ENCODE peak calls at places on chromosomes 16 and 17, in four cellular contexts. G is WTC11, J is K562, B is HepG2. V is an unnamed sample.
A peak's percentile ranks its signal among the peaks of the same experiment; 100 is the strongest.

GRCh38 chr17:70859829-70860228 is 690.5 kb downstream of the KCNJ2 start:
- DNase-seq in G (no peak), J (no peak), B (no peak), V (no peak)

GRCh38 chr17:27451906-27452305 is 4.3 kb upstream of the KSR1 start:
- DNase-seq in G (no peak), J (no peak), B (no peak), V (no peak)

GRCh38 chr16:89407925-89408300 is 82.4 kb downstream of the ANKRD11 start:
- DNase-seq in G (no peak), J (no peak), B (no peak), V (no peak)

GRCh38 chr17:7042507-7043194 is 1.2 kb downstream of the SLC16A11 start:
- DNase-seq in G (peak; percentile 52), J (no peak), B (no peak), V (no peak)

GRCh38 chr17:60527701-60528100 is 1.7 kb upstream of the APPBP2 start:
- DNase-seq in G (no peak), J (no peak), B (no peak), V (no peak)

GRCh38 chr16:79211581-79211980 is 389.0 kb downstream of the MAF start:
- DNase-seq in G (no peak), J (no peak), B (no peak), V (no peak)

GRCh38 chr17:49564638-49565037 is 11.0 kb upstream of the NXPH3 start:
- DNase-seq in G (no peak), J (no peak), B (no peak), V (no peak)

GRCh38 chr17:40373999-40374398 is 9.5 kb upstream of the GJD3 start:
- DNase-seq in G (no peak), J (no peak), B (no peak), V (no peak)

GRCh38 chr16:65319621-65320231 is 197.9 kb upstream of the CDH11 start:
- DNase-seq in G (no peak), J (no peak), B (no peak), V (no peak)

GRCh38 chr16:12126091-12126806 is 149.7 kb downstream of the SNX29 start:
- DNase-seq in G (no peak), J (no peak), B (no peak), V (no peak)

GRCh38 chr17:58147930-58148434 is at the start of gene OR4D1:
- DNase-seq in G (no peak), J (no peak), B (no peak), V (no peak)

GRCh38 chr17:51537996-51538550 is 277.7 kb downstream of the UTP18 start:
- DNase-seq in G (no peak), J (no peak), B (no peak), V (no peak)

GRCh38 chr17:59825533-59826316 is 67.0 kb downstream of the TUBD1 start:
- DNase-seq in G (no peak), J (no peak), B (no peak), V (no peak)

GRCh38 chr16:79721186-79721745 is 120.7 kb upstream of the MAF start:
- DNase-seq in G (no peak), J (no peak), B (no peak), V (no peak)

GRCh38 chr17:74598346-74599022 is 6.4 kb upstream of the CD300LD start:
- DNase-seq in G (no peak), J (no peak), B (no peak), V (no peak)

GRCh38 chr17:11948791-11949190 is 48.5 kb downstream of the ZNF18 start:
- DNase-seq in G (no peak), J (no peak), B (no peak), V (no peak)

GRCh38 chr16:11032000-11032921 is 87.9 kb downstream of the CLEC16A start:
- DNase-seq in G (no peak), J (no peak), B (no peak), V (no peak)

GRCh38 chr17:17468217-17469010 is 8.4 kb upstream of the MED9 start:
- DNase-seq in G (no peak), J (no peak), B (no peak), V (no peak)

GRCh38 chr16:25063865-25064264 is 47.7 kb upstream of the LCMT1 start:
- DNase-seq in G (no peak), J (peak; percentile 68), B (peak; percentile 76), V (no peak)

GRCh38 chr16:2250652-2251280 is 621 bp downstream of the ECI1 start:
- DNase-seq in G (no peak), J (no peak), B (no peak), V (no peak)

GRCh38 chr17:29561541-29562517 is 5.0 kb downstream of the ABHD15 start:
- DNase-seq in G (peak; percentile 8), J (no peak), B (no peak), V (no peak)

GRCh38 chr17:17304521-17304985 is 1.4 kb downstream of the NT5M start:
- DNase-seq in G (no peak), J (no peak), B (no peak), V (no peak)

GRCh38 chr17:75130632-75131277 is 787 bp downstream of the NT5C start:
- DNase-seq in G (peak; percentile 75), J (peak; percentile 67), B (peak; percentile 68), V (peak; percentile 72)

GRCh38 chr16:84362410-84362809 is 5.9 kb upstream of the ATP2C2 start:
- DNase-seq in G (no peak), J (no peak), B (no peak), V (no peak)

GRCh38 chr16:19085679-19086200 is 18.3 kb downstream of the COQ7 start:
- DNase-seq in G (no peak), J (peak; percentile 66), B (no peak), V (no peak)

GRCh38 chr17:74243013-74243755 is 29.8 kb downstream of the TTYH2 start:
- DNase-seq in G (no peak), J (no peak), B (no peak), V (no peak)

GRCh38 chr17:66459811-66460270 is 157.4 kb downstream of the PRKCA start:
- DNase-seq in G (no peak), J (no peak), B (peak; percentile 95), V (no peak)

GRCh38 chr17:39813631-39814030 is 50.5 kb downstream of the IKZF3 start:
- DNase-seq in G (no peak), J (no peak), B (no peak), V (no peak)

GRCh38 chr17:76481091-76481655 is 13.8 kb downstream of the AANAT start:
- DNase-seq in G (no peak), J (no peak), B (no peak), V (no peak)

GRCh38 chr17:50476545-50477315 is 1.9 kb upstream of the RSAD1 start:
- DNase-seq in G (no peak), J (no peak), B (peak; percentile 58), V (no peak)

GRCh38 chr17:21161498-21162393 is 35.0 kb downstream of the DHRS7B start:
- DNase-seq in G (no peak), J (no peak), B (peak; percentile 42), V (no peak)

GRCh38 chr17:21164226-21165019 is 37.7 kb downstream of the DHRS7B start:
- DNase-seq in G (no peak), J (no peak), B (no peak), V (no peak)

GRCh38 chr17:21160401-21160800 is 33.6 kb downstream of the DHRS7B start:
- DNase-seq in G (no peak), J (no peak), B (no peak), V (no peak)

GRCh38 chr17:21162394-21162775 is 35.6 kb downstream of the DHRS7B start:
- DNase-seq in G (no peak), J (no peak), B (no peak), V (no peak)

DNA sequence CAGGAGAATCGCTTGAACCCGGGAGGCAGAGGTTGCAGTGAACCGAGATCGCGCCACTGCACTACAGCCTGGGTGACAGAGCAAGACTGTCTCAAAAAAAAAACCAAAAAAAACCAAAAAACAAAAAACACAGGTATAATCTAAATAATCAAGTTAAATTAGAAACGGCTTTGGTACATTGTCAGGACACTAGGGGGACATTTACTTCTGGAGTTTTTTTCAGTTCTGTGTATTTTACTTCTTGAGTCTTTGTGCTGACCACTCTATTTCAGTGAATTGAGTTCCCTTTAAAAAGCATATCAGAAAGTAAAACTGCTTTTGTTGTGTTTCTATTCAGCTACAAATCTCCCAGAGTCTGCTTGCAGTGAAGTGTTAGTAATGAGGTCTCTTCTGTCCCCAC is 36.3 kb downstream of the DHRS7B start:
- DNase-seq in G (no peak), J (no peak), B (no peak), V (no peak)
- TF ChIP-seq ELF4 in G (no peak), J (no peak), B (no peak), V (no peak)

GRCh38 chr17:1022278-1023024 is 25.5 kb downstream of the TIMM22 start:
- DNase-seq in G (no peak), J (no peak), B (no peak), V (no peak)
- TF ChIP-seq ELF4 in G (no peak), J (no peak), B (no peak), V (no peak)

DNA sequence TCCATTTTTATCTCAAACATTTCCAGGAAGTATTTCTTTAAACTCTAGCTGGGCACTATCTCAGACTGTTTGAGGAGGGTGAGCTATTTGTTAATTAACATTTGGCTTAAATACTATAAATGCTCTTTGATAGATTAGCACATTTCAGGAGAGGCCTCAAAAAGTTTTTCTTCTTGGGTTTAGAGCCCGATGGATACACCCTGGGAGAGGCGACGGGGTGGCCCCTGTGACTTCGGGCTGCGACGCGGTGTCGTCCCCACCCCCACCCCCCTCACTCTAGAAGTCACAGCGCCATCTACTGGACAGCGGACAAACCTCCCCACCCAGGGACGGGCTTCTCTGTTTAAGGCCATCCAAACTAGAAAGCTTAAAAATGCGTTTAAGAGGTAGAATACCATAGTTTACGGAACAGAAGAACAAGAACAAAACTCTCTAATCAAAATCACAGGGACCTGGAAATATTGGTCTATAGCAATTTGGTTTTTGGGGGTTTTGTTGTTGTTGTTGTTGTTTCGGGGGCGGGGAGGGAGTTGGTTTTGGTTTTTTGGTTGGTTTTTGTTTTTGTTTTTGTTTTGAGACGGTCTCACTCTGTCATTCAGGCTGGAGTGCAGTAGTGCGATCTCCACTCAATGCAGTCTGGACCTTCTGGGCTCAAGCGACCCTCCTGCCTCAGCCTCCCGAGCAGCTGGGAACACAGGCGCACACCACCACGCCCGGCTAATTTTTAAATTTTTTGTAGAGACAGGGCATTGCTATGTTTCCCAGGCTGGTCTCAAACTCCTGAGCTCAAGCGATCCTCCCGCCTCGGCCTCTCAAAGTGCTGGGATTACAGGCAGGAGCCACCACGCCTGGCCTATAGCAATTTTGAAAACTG is 254.4 kb downstream of the C16orf95 start:
- DNase-seq in G (peak; percentile 82), J (peak; percentile 96), B (peak; percentile 49), V (peak; percentile 87)
- TF ChIP-seq ELF4 in G (no peak), J (no peak), B (no peak), V (no peak)

DNA sequence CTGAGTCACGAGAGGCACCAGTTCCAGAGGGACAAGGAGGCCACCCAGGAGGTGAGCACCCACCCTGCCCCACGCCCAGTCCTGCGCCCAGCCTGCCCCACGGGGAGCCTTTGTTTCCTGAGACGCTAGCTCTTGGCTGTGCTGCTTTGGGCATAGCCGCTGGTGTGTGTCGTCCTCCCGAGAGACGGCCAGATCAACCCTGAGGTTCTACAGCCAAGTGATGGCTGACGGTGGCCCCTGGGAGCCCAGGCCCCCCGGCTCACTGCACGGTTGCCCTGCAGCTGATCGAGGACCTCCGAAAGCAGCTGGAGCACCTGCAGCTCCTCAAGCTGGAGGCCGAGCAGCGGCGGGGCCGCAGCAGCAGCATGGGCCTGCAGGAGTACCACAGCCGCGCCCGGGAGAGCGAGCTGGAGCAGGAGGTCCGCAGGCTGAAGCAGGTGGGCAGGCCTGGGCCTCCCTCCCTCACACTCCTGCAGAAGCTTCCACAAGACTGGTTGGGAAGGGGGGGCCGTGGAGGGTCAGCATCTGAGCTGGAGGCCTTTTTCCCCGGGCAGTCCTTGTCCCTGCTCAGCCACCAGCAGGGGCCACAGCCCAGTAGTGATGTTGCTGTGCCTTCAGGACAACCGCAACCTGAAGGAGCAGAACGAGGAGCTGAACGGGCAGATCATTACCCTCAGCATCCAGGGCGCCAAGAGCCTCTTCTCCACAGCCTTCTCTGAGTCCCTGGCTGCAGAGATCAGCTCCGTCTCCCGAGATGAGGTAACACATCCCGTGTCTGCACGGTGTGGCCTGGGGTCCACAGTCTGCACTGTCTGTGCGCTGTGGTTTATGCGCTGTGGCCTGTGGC is 7.4 kb upstream of the CAPN15 start:
- DNase-seq in G (no peak), J (no peak), B (no peak), V (no peak)
- TF ChIP-seq ELF4 in G (no peak), J (no peak), B (no peak), V (no peak)

V was measured in HEK293T.